ENCODE peak calls at places on chromosomes 11 and 22, in four cellular contexts. Z, J, M and Q are unnamed samples.

GRCh38 chr11:86977441-86978050 is 22.4 kb upstream of the FZD4 start:
- DNase-seq in Z (no peak), M (no peak), J (no peak), Q (no peak)

GRCh38 chr11:114250993-114251796 is 45.0 kb upstream of the NNMT start:
- DNase-seq in M (no peak), J (no peak), Z (no peak), Q (no peak)

GRCh38 chr22:38173156-38173906 is 8.3 kb downstream of the PLA2G6 start:
- DNase-seq in Z (no peak), J (no peak), M (no peak), Q (no peak)

GRCh38 chr22:17990942-17991341 is 33.4 kb downstream of the MICAL3 start:
- DNase-seq in Z (no peak), M (no peak), J (no peak), Q (no peak)

GRCh38 chr11:11265994-11266606 is 87.0 kb downstream of the CSNK2A3 start:
- DNase-seq in J (no peak), Z (peak; percentile 45), M (peak; percentile 61), Q (peak; percentile 31)

GRCh38 chr11:62005231-62005661 is 37.8 kb upstream of the FTH1 start:
- DNase-seq in Z (no peak), M (no peak), J (no peak), Q (no peak)

GRCh38 chr11:111733009-111733408 is 33.2 kb downstream of the PPP2R1B start:
- DNase-seq in Z (no peak), M (no peak), J (peak; percentile 69), Q (no peak)

GRCh38 chr11:14499178-14499559 is 442 bp downstream of the COPB1 start:
- DNase-seq in M (peak; percentile 5), Z (peak; percentile 20), J (no peak), Q (no peak)

GRCh38 chr11:116892374-116892773 is 55.0 kb upstream of the APOA1 start:
- DNase-seq in J (no peak), Z (no peak), M (no peak), Q (no peak)

GRCh38 chr11:77127674-77127968 is 425 bp upstream of the MYO7A start:
- DNase-seq in J (no peak), Z (no peak), M (no peak), Q (no peak)